ENCODE peak calls at places on chromosome 3, in eight cellular contexts. One of them, this sample, is unnamed.

GRCh38 chr3:102060814-102061213 is 211.5 kb downstream of the NFKBIZ start:
- DNase-seq in foreskin fibroblast: no peak
- DNase-seq in retinal pigment epithelial cell: no peak
- DNase-seq in bronchial epithelial cell: peak
- DNase-seq in HepG2: peak
- DNase-seq in mammary epithelial cell: no peak
- DNase-seq in psoas muscle: no peak
- DNase-seq in GM12878: peak
- DNase-seq in this sample: peak

GRCh38 chr3:163335429-163335828 is 1742.9 kb downstream of the SI start:
- DNase-seq in mammary epithelial cell: no peak
- DNase-seq in psoas muscle: no peak
- DNase-seq in retinal pigment epithelial cell: no peak
- DNase-seq in foreskin fibroblast: no peak
- DNase-seq in GM12878: no peak
- DNase-seq in bronchial epithelial cell: no peak
- DNase-seq in HepG2: no peak
- DNase-seq in this sample: no peak

GRCh38 chr3:191235331-191236314 is 36.6 kb downstream of the OSTN start:
- DNase-seq in psoas muscle: no peak
- DNase-seq in foreskin fibroblast: peak
- DNase-seq in mammary epithelial cell: peak
- DNase-seq in GM12878: peak
- DNase-seq in HepG2: no peak
- DNase-seq in bronchial epithelial cell: no peak
- DNase-seq in retinal pigment epithelial cell: no peak
- DNase-seq in this sample: no peak

GRCh38 chr3:145857956-145858355 is 303.0 kb downstream of the PLOD2 start:
- DNase-seq in mammary epithelial cell: peak
- DNase-seq in bronchial epithelial cell: peak
- DNase-seq in GM12878: peak
- DNase-seq in retinal pigment epithelial cell: no peak
- DNase-seq in foreskin fibroblast: no peak
- DNase-seq in psoas muscle: no peak
- DNase-seq in HepG2: peak
- DNase-seq in this sample: peak

GRCh38 chr3:52480768-52481715 is 14.1 kb upstream of the STAB1 start:
- DNase-seq in foreskin fibroblast: no peak
- DNase-seq in mammary epithelial cell: no peak
- DNase-seq in psoas muscle: no peak
- DNase-seq in GM12878: no peak
- DNase-seq in HepG2: no peak
- DNase-seq in bronchial epithelial cell: no peak
- DNase-seq in retinal pigment epithelial cell: no peak
- DNase-seq in this sample: no peak

GRCh38 chr3:144866504-144866903 is 894.9 kb downstream of the DIPK2A start:
- DNase-seq in GM12878: no peak
- DNase-seq in HepG2: no peak
- DNase-seq in bronchial epithelial cell: no peak
- DNase-seq in retinal pigment epithelial cell: no peak
- DNase-seq in mammary epithelial cell: no peak
- DNase-seq in psoas muscle: no peak
- DNase-seq in foreskin fibroblast: peak
- DNase-seq in this sample: no peak

GRCh38 chr3:181855825-181856224 is 144.1 kb downstream of the SOX2 start:
- DNase-seq in bronchial epithelial cell: no peak
- DNase-seq in retinal pigment epithelial cell: no peak
- DNase-seq in psoas muscle: no peak
- DNase-seq in GM12878: no peak
- DNase-seq in foreskin fibroblast: no peak
- DNase-seq in mammary epithelial cell: no peak
- DNase-seq in HepG2: no peak
- DNase-seq in this sample: no peak

GRCh38 chr3:98812851-98813374 is 49.8 kb downstream of the ST3GAL6 start:
- DNase-seq in GM12878: no peak
- DNase-seq in foreskin fibroblast: no peak
- DNase-seq in HepG2: peak
- DNase-seq in mammary epithelial cell: no peak
- DNase-seq in bronchial epithelial cell: peak
- DNase-seq in retinal pigment epithelial cell: no peak
- DNase-seq in psoas muscle: no peak
- DNase-seq in this sample: peak

GRCh38 chr3:159764211-159765024 is 224.2 kb upstream of the IL12A start:
- DNase-seq in GM12878: no peak
- DNase-seq in bronchial epithelial cell: peak
- DNase-seq in HepG2: no peak
- DNase-seq in mammary epithelial cell: peak
- DNase-seq in foreskin fibroblast: peak
- DNase-seq in psoas muscle: peak
- DNase-seq in retinal pigment epithelial cell: no peak
- DNase-seq in this sample: peak

GRCh38 chr3:42544492-42545283 is 37.1 kb downstream of the SEC22C start:
- DNase-seq in GM12878: no peak
- DNase-seq in foreskin fibroblast: peak
- DNase-seq in mammary epithelial cell: no peak
- DNase-seq in HepG2: peak
- DNase-seq in bronchial epithelial cell: no peak
- DNase-seq in psoas muscle: no peak
- DNase-seq in retinal pigment epithelial cell: no peak
- DNase-seq in this sample: no peak

GRCh38 chr3:47163023-47163989 is 607 bp downstream of the SETD2 start:
- DNase-seq in foreskin fibroblast: no peak
- DNase-seq in HepG2: peak
- DNase-seq in GM12878: no peak
- DNase-seq in retinal pigment epithelial cell: no peak
- DNase-seq in psoas muscle: no peak
- DNase-seq in mammary epithelial cell: peak
- DNase-seq in bronchial epithelial cell: peak
- DNase-seq in this sample: peak

GRCh38 chr3:8964436-8965370 is 1.4 kb upstream of the RAD18 start:
- DNase-seq in foreskin fibroblast: peak
- DNase-seq in GM12878: no peak
- DNase-seq in retinal pigment epithelial cell: no peak
- DNase-seq in bronchial epithelial cell: peak
- DNase-seq in HepG2: peak
- DNase-seq in mammary epithelial cell: peak
- DNase-seq in psoas muscle: no peak
- DNase-seq in this sample: peak

GRCh38 chr3:18724456-18724855 is 299.3 kb upstream of the SATB1 start:
- DNase-seq in HepG2: no peak
- DNase-seq in foreskin fibroblast: no peak
- DNase-seq in psoas muscle: no peak
- DNase-seq in bronchial epithelial cell: no peak
- DNase-seq in mammary epithelial cell: no peak
- DNase-seq in GM12878: no peak
- DNase-seq in retinal pigment epithelial cell: no peak
- DNase-seq in this sample: no peak

GRCh38 chr3:161323926-161324621 is 47.2 kb downstream of the SPTSSB start:
- DNase-seq in mammary epithelial cell: no peak
- DNase-seq in GM12878: no peak
- DNase-seq in retinal pigment epithelial cell: no peak
- DNase-seq in HepG2: peak
- DNase-seq in bronchial epithelial cell: peak
- DNase-seq in psoas muscle: no peak
- DNase-seq in foreskin fibroblast: no peak
- DNase-seq in this sample: no peak

GRCh38 chr3:51620543-51620942 is 50.5 kb upstream of the TEX264 start:
- DNase-seq in foreskin fibroblast: peak
- DNase-seq in retinal pigment epithelial cell: no peak
- DNase-seq in psoas muscle: no peak
- DNase-seq in GM12878: no peak
- DNase-seq in bronchial epithelial cell: peak
- DNase-seq in HepG2: peak
- DNase-seq in mammary epithelial cell: peak
- DNase-seq in this sample: peak

GRCh38 chr3:194270627-194271458 is 80.3 kb downstream of the CPN2 start:
- DNase-seq in GM12878: no peak
- DNase-seq in retinal pigment epithelial cell: peak
- DNase-seq in HepG2: peak
- DNase-seq in mammary epithelial cell: peak
- DNase-seq in bronchial epithelial cell: no peak
- DNase-seq in psoas muscle: peak
- DNase-seq in foreskin fibroblast: no peak
- DNase-seq in this sample: peak

GRCh38 chr3:158430968-158431367 is 140.0 kb upstream of the MLF1 start:
- DNase-seq in foreskin fibroblast: no peak
- DNase-seq in mammary epithelial cell: no peak
- DNase-seq in psoas muscle: no peak
- DNase-seq in HepG2: no peak
- DNase-seq in retinal pigment epithelial cell: peak
- DNase-seq in GM12878: no peak
- DNase-seq in bronchial epithelial cell: no peak
- DNase-seq in this sample: no peak

GRCh38 chr3:107845355-107846281 is 245.2 kb downstream of the CD47 start:
- DNase-seq in GM12878: no peak
- DNase-seq in mammary epithelial cell: peak
- DNase-seq in HepG2: no peak
- DNase-seq in foreskin fibroblast: peak
- DNase-seq in bronchial epithelial cell: peak
- DNase-seq in retinal pigment epithelial cell: no peak
- DNase-seq in psoas muscle: no peak
- DNase-seq in this sample: peak

GRCh38 chr3:42498791-42499477 is 3.5 kb upstream of the VIPR1 start:
- DNase-seq in retinal pigment epithelial cell: no peak
- DNase-seq in bronchial epithelial cell: no peak
- DNase-seq in HepG2: no peak
- DNase-seq in GM12878: no peak
- DNase-seq in mammary epithelial cell: no peak
- DNase-seq in psoas muscle: no peak
- DNase-seq in foreskin fibroblast: no peak
- DNase-seq in this sample: peak

DNA sequence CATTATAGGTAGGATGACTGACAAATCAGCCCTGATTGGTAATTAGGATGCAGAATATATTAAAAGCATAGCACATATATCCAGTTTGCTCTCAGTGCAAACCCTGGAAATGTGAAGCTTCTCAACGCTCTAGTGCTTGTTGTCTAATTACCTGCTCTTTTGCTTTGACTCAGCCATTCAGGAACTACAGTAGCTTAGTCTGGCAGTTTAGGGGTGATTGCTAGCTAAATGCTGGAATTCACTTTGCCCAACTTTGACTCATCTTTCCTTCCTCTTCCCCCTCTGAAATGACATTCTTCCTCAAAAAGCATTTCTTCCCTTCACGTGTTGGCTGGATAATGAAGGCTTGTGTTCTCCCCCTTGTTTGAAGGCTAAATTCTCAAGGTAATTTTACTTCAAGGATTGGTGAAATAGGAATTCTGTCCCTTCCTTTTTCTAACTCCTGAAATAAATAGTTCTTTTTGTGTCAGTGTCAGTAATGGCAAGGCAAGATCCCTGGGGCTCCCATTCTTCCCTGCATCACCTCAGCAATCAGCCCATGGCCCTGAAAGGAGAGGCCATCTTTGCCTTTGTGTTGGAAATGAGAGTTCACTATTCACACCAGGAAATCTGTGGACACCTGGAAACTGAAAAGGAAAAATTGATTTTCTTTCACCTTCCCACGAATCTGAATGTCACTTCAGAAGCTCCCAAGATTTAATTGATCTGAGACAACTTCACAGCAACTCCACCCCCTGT is 103.6 kb downstream of the ECT2 start:
- DNase-seq in foreskin fibroblast: no peak
- DNase-seq in HepG2: no peak
- DNase-seq in GM12878: no peak
- DNase-seq in retinal pigment epithelial cell: no peak
- DNase-seq in bronchial epithelial cell: no peak
- DNase-seq in psoas muscle: no peak
- DNase-seq in mammary epithelial cell: no peak
- DNase-seq in this sample: no peak
- H3K4me3 ChIP-seq in foreskin fibroblast: no peak
- H3K4me3 ChIP-seq in HepG2: no peak
- H3K4me3 ChIP-seq in GM12878: no peak
- H3K4me3 ChIP-seq in retinal pigment epithelial cell: no peak
- H3K4me3 ChIP-seq in bronchial epithelial cell: no peak
- H3K4me3 ChIP-seq in psoas muscle: no peak
- H3K4me3 ChIP-seq in mammary epithelial cell: no peak
- H3K4me3 ChIP-seq in this sample: no peak

GRCh38 chr3:66386925-66387650 is 113.7 kb downstream of the LRIG1 start:
- DNase-seq in foreskin fibroblast: no peak
- DNase-seq in retinal pigment epithelial cell: no peak
- DNase-seq in bronchial epithelial cell: no peak
- DNase-seq in psoas muscle: no peak
- DNase-seq in HepG2: no peak
- DNase-seq in GM12878: peak
- DNase-seq in mammary epithelial cell: no peak
- DNase-seq in this sample: no peak
- TF ChIP-seq CTCF in foreskin fibroblast: no peak
- TF ChIP-seq CTCF in retinal pigment epithelial cell: no peak
- TF ChIP-seq CTCF in bronchial epithelial cell: no peak
- TF ChIP-seq CTCF in psoas muscle: no peak
- TF ChIP-seq CTCF in HepG2: no peak
- TF ChIP-seq CTCF in GM12878: no peak
- TF ChIP-seq CTCF in mammary epithelial cell: no peak
- TF ChIP-seq CTCF in this sample: no peak

GRCh38 chr3:188264231-188265213 is 110.6 kb downstream of the LPP start:
- DNase-seq in psoas muscle: peak
- DNase-seq in GM12878: no peak
- DNase-seq in foreskin fibroblast: peak
- DNase-seq in bronchial epithelial cell: no peak
- DNase-seq in mammary epithelial cell: no peak
- DNase-seq in retinal pigment epithelial cell: no peak
- DNase-seq in HepG2: peak
- DNase-seq in this sample: no peak

GRCh38 chr3:188267790-188268333 is 113.9 kb downstream of the LPP start:
- DNase-seq in bronchial epithelial cell: no peak
- DNase-seq in GM12878: no peak
- DNase-seq in mammary epithelial cell: no peak
- DNase-seq in foreskin fibroblast: no peak
- DNase-seq in retinal pigment epithelial cell: no peak
- DNase-seq in HepG2: no peak
- DNase-seq in psoas muscle: no peak
- DNase-seq in this sample: no peak

GRCh38 chr3:188268336-188268735 is 114.4 kb downstream of the LPP start:
- DNase-seq in bronchial epithelial cell: no peak
- DNase-seq in HepG2: no peak
- DNase-seq in foreskin fibroblast: no peak
- DNase-seq in mammary epithelial cell: no peak
- DNase-seq in psoas muscle: no peak
- DNase-seq in retinal pigment epithelial cell: no peak
- DNase-seq in GM12878: no peak
- DNase-seq in this sample: no peak

GRCh38 chr3:188269040-188269439 is 115.1 kb downstream of the LPP start:
- DNase-seq in HepG2: no peak
- DNase-seq in mammary epithelial cell: no peak
- DNase-seq in foreskin fibroblast: no peak
- DNase-seq in psoas muscle: no peak
- DNase-seq in bronchial epithelial cell: no peak
- DNase-seq in GM12878: no peak
- DNase-seq in retinal pigment epithelial cell: no peak
- DNase-seq in this sample: no peak

GRCh38 chr3:188266581-188267274 is 112.8 kb downstream of the LPP start:
- DNase-seq in foreskin fibroblast: peak
- DNase-seq in retinal pigment epithelial cell: no peak
- DNase-seq in mammary epithelial cell: no peak
- DNase-seq in HepG2: no peak
- DNase-seq in bronchial epithelial cell: no peak
- DNase-seq in psoas muscle: peak
- DNase-seq in GM12878: no peak
- DNase-seq in this sample: no peak
- H3K4me3 ChIP-seq in foreskin fibroblast: peak
- H3K4me3 ChIP-seq in retinal pigment epithelial cell: peak
- H3K4me3 ChIP-seq in mammary epithelial cell: no peak
- H3K4me3 ChIP-seq in HepG2: no peak
- H3K4me3 ChIP-seq in bronchial epithelial cell: peak
- H3K4me3 ChIP-seq in psoas muscle: peak
- H3K4me3 ChIP-seq in GM12878: no peak
- H3K4me3 ChIP-seq in this sample: no peak

GRCh38 chr3:176650478-176650877 is 546.8 kb downstream of the TBL1XR1 start:
- DNase-seq in mammary epithelial cell: peak
- DNase-seq in HepG2: no peak
- DNase-seq in bronchial epithelial cell: peak
- DNase-seq in psoas muscle: no peak
- DNase-seq in retinal pigment epithelial cell: no peak
- DNase-seq in foreskin fibroblast: peak
- DNase-seq in GM12878: no peak
- DNase-seq in this sample: peak
- TF ChIP-seq CTCF in mammary epithelial cell: peak
- TF ChIP-seq CTCF in HepG2: no peak
- TF ChIP-seq CTCF in bronchial epithelial cell: no peak
- TF ChIP-seq CTCF in psoas muscle: no peak
- TF ChIP-seq CTCF in retinal pigment epithelial cell: peak
- TF ChIP-seq CTCF in foreskin fibroblast: no peak
- TF ChIP-seq CTCF in GM12878: no peak
- TF ChIP-seq CTCF in this sample: no peak